ENCODE peak calls at places on chromosomes 12 and 14, in four cellular contexts. W is H1, J is HepG2, M is GM12878. L is an unnamed sample.
A peak's percentile ranks its signal among the peaks of the same experiment; 100 is the strongest.

GRCh38 chr12:53061404-53062010 is 11.6 kb downstream of the TNS2 start:
- DNase-seq in W (no peak), J (peak; percentile 92), M (no peak), L (peak; percentile 63)

GRCh38 chr14:35708072-35708471 is 101.0 kb downstream of the RALGAPA1 start:
- DNase-seq in W (no peak), J (no peak), M (no peak), L (no peak)

GRCh38 chr12:14256139-14256538 is 109.3 kb upstream of the ATF7IP start:
- DNase-seq in M (no peak), J (no peak), W (no peak), L (no peak)

GRCh38 chr12:88142610-88142991 is 494 bp downstream of the TMTC3 start:
- DNase-seq in J (peak; percentile 2), W (no peak), M (no peak), L (no peak)

GRCh38 chr12:41556176-41556575 is 368.1 kb downstream of the PDZRN4 start:
- DNase-seq in W (no peak), J (no peak), M (no peak), L (no peak)

GRCh38 chr12:64814432-64814831 is 10.0 kb upstream of the TBC1D30 start:
- DNase-seq in M (no peak), W (no peak), J (no peak), L (no peak)

GRCh38 chr14:49972840-49973239 is 80.0 kb downstream of the ARF6 start:
- DNase-seq in J (peak; percentile 82), W (no peak), M (no peak), L (peak; percentile 71)

GRCh38 chr12:64099430-64099829 is 122.7 kb downstream of the KICS2 start:
- DNase-seq in M (no peak), W (no peak), J (no peak), L (peak; percentile 27)

GRCh38 chr12:132940071-132940719 is 15.9 kb downstream of the ZNF605 start:
- DNase-seq in J (no peak), M (no peak), W (no peak), L (no peak)

GRCh38 chr14:50860478-50861086 is 11.3 kb upstream of the ABHD12B start:
- DNase-seq in M (peak; percentile 50), W (peak; percentile 94), J (peak; percentile 66), L (peak; percentile 71)

GRCh38 chr14:94521375-94522114 is 12.3 kb upstream of the SERPINA12 start:
- DNase-seq in W (no peak), J (no peak), M (no peak), L (no peak)

GRCh38 chr12:26721800-26722199 is 111.2 kb downstream of the ITPR2 start:
- DNase-seq in J (no peak), W (no peak), M (no peak), L (no peak)

GRCh38 chr14:20601522-20601921 is 10.3 kb upstream of the RNASE12 start:
- DNase-seq in J (no peak), M (no peak), W (no peak), L (no peak)

GRCh38 chr12:123998344-123998941 is 25.4 kb downstream of the ZNF664 start:
- DNase-seq in W (no peak), M (no peak), J (no peak), L (no peak)

GRCh38 chr14:64581817-64582216 is 32.1 kb downstream of the PPP1R36 start:
- DNase-seq in M (no peak), J (no peak), W (peak; percentile 49), L (no peak)

GRCh38 chr12:29492884-29493283 is 4.6 kb downstream of the OVCH1 start:
- DNase-seq in J (no peak), M (no peak), W (no peak), L (no peak)

GRCh38 chr12:2329811-2330210 is 277.0 kb downstream of the CACNA1C start:
- DNase-seq in J (no peak), M (no peak), W (no peak), L (no peak)

GRCh38 chr12:104281636-104282035 is 21.9 kb upstream of the EID3 start:
- DNase-seq in M (no peak), J (no peak), W (no peak), L (no peak)

GRCh38 chr12:54701940-54702592 is 53.9 kb upstream of the DCD start:
- DNase-seq in J (peak; percentile 36), M (no peak), W (no peak), L (peak; percentile 37)

DNA sequence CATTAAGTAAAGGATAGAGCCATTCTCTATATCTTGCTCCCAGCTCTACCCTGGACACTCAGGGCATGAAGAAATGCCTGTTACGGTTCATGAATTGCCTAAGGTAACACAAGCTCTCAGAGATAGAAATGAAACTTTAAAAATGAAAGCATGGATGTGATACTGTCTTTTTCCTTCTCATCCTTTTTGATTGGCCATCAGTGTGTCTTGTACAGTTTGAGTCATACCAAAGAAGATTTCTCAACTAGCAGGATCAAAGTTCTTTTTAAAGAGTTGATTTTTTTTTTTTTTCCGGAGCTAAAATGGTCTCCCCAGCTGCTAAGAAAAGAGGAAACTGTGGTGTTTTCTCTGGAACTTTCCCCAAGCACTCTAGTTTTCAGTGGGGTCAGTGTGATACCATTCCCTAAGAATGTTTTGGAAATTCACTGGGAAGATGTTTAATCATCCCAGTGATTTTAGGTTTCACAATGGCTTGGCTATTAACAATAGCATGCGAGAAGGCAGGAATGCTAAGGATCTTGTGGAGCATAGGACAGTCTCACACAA is 105.0 kb downstream of the ETNK1 start:
- DNase-seq in W (no peak), M (no peak), J (no peak), L (no peak)
- TF ChIP-seq SIN3A in W (no peak), M (no peak), J (no peak), L (no peak)

DNA sequence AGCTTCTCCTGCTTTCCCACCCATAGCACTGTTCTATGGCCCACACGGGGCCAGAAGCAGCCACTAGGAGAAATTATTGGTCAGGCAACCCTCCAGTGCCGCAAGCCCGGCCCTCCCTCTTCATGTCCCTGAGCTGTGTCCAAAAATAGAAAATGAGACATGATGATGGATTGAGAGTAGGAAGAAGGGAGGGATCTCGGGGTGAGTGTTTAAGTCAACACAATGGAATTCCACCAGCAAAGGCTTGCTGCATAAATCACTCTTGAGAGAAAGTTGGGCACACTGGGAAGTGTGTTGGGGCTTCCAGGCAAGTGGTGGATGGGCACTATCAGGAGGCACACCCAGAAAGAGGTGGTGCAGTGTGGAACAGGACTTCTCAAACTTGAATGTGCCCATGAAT is 94.2 kb downstream of the LLPH start:
- DNase-seq in M (no peak), W (no peak), J (peak; percentile 60), L (peak; percentile 82)
- TF ChIP-seq POLR2A in M (no peak), W (no peak), J (no peak), L (no peak)

GRCh38 chr12:122793685-122794106 is 19.3 kb downstream of the CCDC62 start:
- DNase-seq in M (no peak), J (peak; percentile 34), W (no peak), L (peak; percentile 52)
- TF ChIP-seq SIN3A in M (no peak), J (no peak), W (no peak), L (no peak)

GRCh38 chr12:57864811-57865751 is 18.6 kb upstream of the CTDSP2 start:
- DNase-seq in M (no peak), J (no peak), W (peak; percentile 73), L (peak; percentile 32)
- TF ChIP-seq POLR2A in M (no peak), J (no peak), W (peak; percentile 55), L (no peak)

GRCh38 chr12:128983371-128983770 is 130.1 kb downstream of the GLT1D1 start:
- DNase-seq in W (no peak), J (no peak), M (no peak), L (no peak)
- TF ChIP-seq SIN3A in W (no peak), J (no peak), M (no peak), L (no peak)

DNA sequence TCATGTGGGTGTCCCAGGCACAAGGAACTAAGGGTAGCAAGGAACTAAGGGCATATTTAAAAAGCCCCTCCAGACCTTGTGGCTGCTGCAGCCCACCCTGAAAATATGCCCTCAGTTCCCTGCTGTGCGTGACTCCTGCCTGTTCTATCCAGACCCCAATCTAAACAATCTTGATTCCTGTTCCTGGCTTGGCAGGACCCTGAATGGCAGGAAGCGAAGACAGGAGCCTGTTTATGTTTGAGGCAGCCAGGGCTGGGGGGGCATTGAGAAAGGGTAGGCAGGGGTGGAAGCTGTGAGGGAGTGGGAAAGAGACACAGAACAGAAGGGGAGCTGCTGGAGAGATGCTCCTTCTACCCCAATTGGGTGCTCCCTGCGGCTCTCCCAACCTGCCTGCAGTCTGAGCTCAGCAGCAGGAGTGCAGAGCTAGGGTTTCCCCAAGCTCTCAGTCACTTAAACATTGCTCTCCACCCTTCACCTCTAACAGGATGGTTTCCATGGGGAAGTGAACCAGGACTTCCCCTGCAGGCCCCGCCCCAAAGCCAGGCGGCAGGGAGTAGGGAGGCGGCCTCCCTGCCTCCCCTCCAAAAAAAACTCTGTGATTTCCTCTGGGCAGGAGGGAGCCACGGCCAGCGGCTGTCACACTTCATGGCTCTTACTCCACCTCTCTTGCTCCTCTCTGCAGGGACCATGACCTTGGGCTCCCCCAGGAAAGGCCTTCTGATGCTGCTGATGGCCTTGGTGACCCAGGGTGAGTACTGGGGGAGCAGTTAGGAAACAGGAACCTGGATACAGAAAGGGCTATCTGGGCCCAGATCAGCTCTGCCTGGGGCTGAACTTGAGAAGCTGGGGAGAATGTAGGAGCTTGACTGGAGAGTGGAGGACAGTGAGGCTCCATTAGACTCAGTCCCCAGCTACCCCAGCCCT is 4.7 kb downstream of the ACVRL1 start:
- DNase-seq in M (no peak), J (no peak), W (no peak), L (no peak)
- TF ChIP-seq POLR2A in M (no peak), J (no peak), W (no peak), L (no peak)

DNA sequence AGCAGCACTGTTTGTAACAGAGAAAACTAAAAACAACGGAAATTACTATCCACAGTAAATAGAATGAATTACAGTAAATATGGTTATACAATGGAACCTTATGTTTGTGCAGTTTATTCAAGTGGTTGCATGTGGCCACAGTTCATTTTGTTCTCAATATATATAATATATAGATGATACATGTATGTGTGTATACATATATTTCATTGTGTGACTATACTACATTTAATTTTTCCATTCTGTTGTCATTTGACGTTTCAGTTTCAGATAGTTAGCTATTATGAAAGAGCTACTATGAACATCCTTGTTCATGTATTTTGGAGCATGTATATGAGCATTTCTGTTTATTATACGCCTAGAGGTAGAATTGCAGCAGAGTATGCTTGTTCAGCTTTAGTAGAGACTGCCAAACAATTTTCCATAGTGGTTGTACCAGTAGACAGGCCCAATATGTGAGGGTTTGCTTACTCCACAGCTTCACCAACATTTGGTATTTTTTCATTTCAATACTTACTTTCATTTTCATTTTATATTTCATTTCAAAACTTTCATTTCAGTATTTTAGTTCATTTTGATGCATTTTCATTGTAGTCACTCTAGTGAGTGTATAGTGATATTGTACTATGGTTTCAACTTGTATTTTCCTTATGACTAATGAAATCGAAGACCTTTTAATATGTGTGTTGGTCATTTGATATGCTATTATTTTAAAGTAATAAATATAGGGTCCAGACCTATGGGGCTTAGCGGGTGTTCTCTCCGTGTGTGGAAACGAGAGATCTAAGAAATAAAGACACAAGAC is 141.5 kb upstream of the FGD4 start:
- DNase-seq in M (no peak), J (no peak), W (no peak), L (no peak)
- TF ChIP-seq SIN3A in M (no peak), J (no peak), W (no peak), L (no peak)

L was measured in HCT116.